ENCODE peak calls at places on chromosomes 1 and 21, in six cellular contexts. Y, V, U, J, E and M are unnamed samples.

GRCh38 chr1:6263716-6264115 is 2.8 kb upstream of the GPR153 start:
- DNase-seq in Y (no peak), V (no peak), U (no peak), J (no peak), E (no peak), M (no peak)

GRCh38 chr1:222171005-222171404 is 376.9 kb downstream of the HHIPL2 start:
- DNase-seq in Y (peak; percentile 62), V (no peak), U (no peak), J (no peak), E (no peak), M (no peak)

GRCh38 chr21:42939581-42940413 is 14.4 kb upstream of the ERVH48-1 start:
- DNase-seq in Y (peak; percentile 96), V (no peak), U (no peak), J (peak; percentile 91), E (no peak), M (peak; percentile 69)

GRCh38 chr1:213962508-213962907 is 25.3 kb upstream of the PROX1 start:
- DNase-seq in Y (no peak), V (no peak), U (no peak), J (no peak), E (no peak), M (no peak)

GRCh38 chr1:147084273-147085096 is 87.8 kb downstream of the PRKAB2 start:
- DNase-seq in Y (peak; percentile 92), V (peak; percentile 86), U (peak; percentile 6), J (peak; percentile 46), E (peak; percentile 90), M (peak; percentile 20)

GRCh38 chr1:161885013-161885412 is 118.9 kb downstream of the ATF6 start:
- DNase-seq in Y (peak; percentile 89), V (no peak), U (no peak), J (peak; percentile 78), E (no peak), M (no peak)

GRCh38 chr1:245682638-245683376 is 528.0 kb downstream of the KIF26B start:
- DNase-seq in Y (no peak), V (no peak), U (no peak), J (no peak), E (peak; percentile 81), M (no peak)

GRCh38 chr1:185279571-185279970 is 37.5 kb downstream of the IVNS1ABP start:
- DNase-seq in Y (peak; percentile 59), V (no peak), U (no peak), J (no peak), E (no peak), M (no peak)

GRCh38 chr21:29080454-29080930 is 7.0 kb upstream of the CCT8 start:
- DNase-seq in Y (peak; percentile 74), V (no peak), U (no peak), J (no peak), E (peak; percentile 31), M (no peak)

GRCh38 chr1:76379506-76379905 is 305.0 kb downstream of the ST6GALNAC3 start:
- DNase-seq in Y (peak; percentile 15), V (no peak), U (no peak), J (no peak), E (peak; percentile 94), M (no peak)

GRCh38 chr1:11804666-11805453 is 904 bp downstream of the MTHFR start:
- DNase-seq in Y (peak; percentile 74), V (no peak), U (no peak), J (no peak), E (peak; percentile 32), M (no peak)

GRCh38 chr1:109482796-109483638 is 688 bp upstream of the ATXN7L2 start:
- DNase-seq in Y (peak; percentile 26), V (no peak), U (no peak), J (no peak), E (peak; percentile 64), M (no peak)

GRCh38 chr1:110133436-110133835 is 16.9 kb upstream of the SLC6A17 start:
- DNase-seq in Y (peak; percentile 20), V (no peak), U (no peak), J (no peak), E (peak; percentile 71), M (no peak)

GRCh38 chr1:31164291-31164690 is 75.4 kb downstream of the NKAIN1 start:
- DNase-seq in Y (no peak), V (no peak), U (no peak), J (no peak), E (no peak), M (no peak)

GRCh38 chr1:24786191-24786590 is 40.9 kb downstream of the CLIC4 start:
- DNase-seq in Y (peak; percentile 55), V (no peak), U (no peak), J (no peak), E (no peak), M (no peak)

GRCh38 chr1:8572106-8572505 is 245.3 kb downstream of the RERE start:
- DNase-seq in Y (peak; percentile 33), V (no peak), U (no peak), J (no peak), E (no peak), M (no peak)

GRCh38 chr21:43834146-43834905 is 30.7 kb upstream of the AGPAT3 start:
- DNase-seq in Y (no peak), V (no peak), U (no peak), J (no peak), E (no peak), M (no peak)

GRCh38 chr1:193767891-193768290 is 581.5 kb upstream of the B3GALT2 start:
- DNase-seq in Y (no peak), V (no peak), U (no peak), J (no peak), E (no peak), M (no peak)

GRCh38 chr1:52603301-52603675 is 1.1 kb downstream of the GPX7 start:
- DNase-seq in Y (no peak), V (no peak), U (no peak), J (no peak), E (peak; percentile 3), M (no peak)

GRCh38 chr21:39483917-39484316 is 32.1 kb downstream of the SH3BGR start:
- DNase-seq in Y (peak; percentile 74), V (no peak), U (no peak), J (no peak), E (no peak), M (no peak)

GRCh38 chr1:15352122-15352957 is 57.3 kb upstream of the EFHD2 start:
- DNase-seq in Y (peak; percentile 82), V (no peak), U (no peak), J (no peak), E (no peak), M (peak; percentile 78)

GRCh38 chr1:55311979-55312378 is 96.8 kb upstream of the USP24 start:
- DNase-seq in Y (no peak), V (no peak), U (no peak), J (no peak), E (no peak), M (no peak)

GRCh38 chr1:109253803-109254620 is 4.7 kb downstream of the CELSR2 start:
- DNase-seq in Y (peak; percentile 48), V (no peak), U (no peak), J (no peak), E (no peak), M (no peak)

GRCh38 chr1:109493805-109494539 is at the start of gene CYB561D1:
- DNase-seq in Y (peak; percentile 77), V (peak; percentile 93), U (peak; percentile 29), J (no peak), E (peak; percentile 80), M (peak; percentile 37)

GRCh38 chr1:42484382-42484781 is 21.3 kb downstream of the CCDC30 start:
- DNase-seq in Y (peak; percentile 96), V (no peak), U (no peak), J (peak; percentile 69), E (no peak), M (no peak)

GRCh38 chr1:247548092-247548491 is 842 bp upstream of the GCSAML start:
- DNase-seq in Y (no peak), V (no peak), U (no peak), J (no peak), E (no peak), M (no peak)

GRCh38 chr1:238951809-238952208 is 434.6 kb upstream of the CHRM3 start:
- DNase-seq in Y (peak; percentile 61), V (no peak), U (no peak), J (no peak), E (peak; percentile 21), M (no peak)

GRCh38 chr1:151986501-151987190 is 7.0 kb downstream of the S100A10 start:
- DNase-seq in Y (no peak), V (no peak), U (no peak), J (no peak), E (no peak), M (no peak)

GRCh38 chr1:203593723-203594122 is 32.9 kb upstream of the ATP2B4 start:
- DNase-seq in Y (no peak), V (no peak), U (no peak), J (no peak), E (peak; percentile 13), M (no peak)

GRCh38 chr1:111569913-111570312 is 49.7 kb upstream of the RAP1A start:
- DNase-seq in Y (no peak), V (no peak), U (no peak), J (no peak), E (no peak), M (no peak)